ENCODE peak calls at places on chromosome 19, in four cellular contexts. I is IMR-90, U is prostate gland, O is heart left ventricle. W is an unnamed sample.
A peak's percentile ranks its signal among the peaks of the same experiment; 100 is the strongest.

GRCh38 chr19:18985257-18985656 is 44.2 kb upstream of the HOMER3 start:
- DNase-seq in O (peak; percentile 33), U (no peak), I (no peak), W (no peak)

GRCh38 chr19:7869453-7869909 is 4.7 kb downstream of the PRR36 start:
- DNase-seq in I (peak; percentile 28), O (no peak), U (peak; percentile 71), W (peak; percentile 89)

GRCh38 chr19:29504454-29504853 is 21.3 kb upstream of the VSTM2B start:
- DNase-seq in U (no peak), I (no peak), O (no peak), W (no peak)

GRCh38 chr19:49591731-49592485 is 926 bp downstream of the PRR12 start:
- DNase-seq in O (peak; percentile 56), U (no peak), I (peak; percentile 26), W (peak; percentile 80)

GRCh38 chr19:2602391-2603181 is 99.9 kb downstream of the GNG7 start:
- DNase-seq in I (peak; percentile 81), U (peak; percentile 90), O (peak; percentile 82), W (no peak)

GRCh38 chr19:2371656-2372055 is 11.6 kb downstream of the TMPRSS9 start:
- DNase-seq in U (no peak), O (no peak), I (peak; percentile 60), W (no peak)

GRCh38 chr19:14786421-14786851 is 8.1 kb upstream of the ADGRE2 start:
- DNase-seq in I (no peak), U (peak; percentile 14), O (peak; percentile 28), W (peak; percentile 45)

GRCh38 chr19:46080561-46080960 is 39.8 kb upstream of the IGFL4 start:
- DNase-seq in O (no peak), I (peak; percentile 92), U (no peak), W (no peak)

GRCh38 chr19:46783670-46784069 is 4.7 kb downstream of the SLC1A5 start:
- DNase-seq in O (no peak), I (no peak), U (no peak), W (peak; percentile 21)

GRCh38 chr19:32313866-32314265 is 31.5 kb upstream of the ZNF507 start:
- DNase-seq in O (no peak), U (no peak), I (no peak), W (no peak)

GRCh38 chr19:3970313-3970807 is 539 bp downstream of the DAPK3 start:
- DNase-seq in I (no peak), O (no peak), U (no peak), W (no peak)

GRCh38 chr19:39607021-39607420 is 4.7 kb downstream of the LGALS13 start:
- DNase-seq in U (no peak), O (no peak), I (no peak), W (no peak)

GRCh38 chr19:17680235-17680722 is 7.9 kb downstream of the UNC13A start:
- DNase-seq in U (no peak), O (peak; percentile 86), I (peak; percentile 62), W (no peak)

GRCh38 chr19:15836345-15836594 is 20.8 kb upstream of the OR10H1 start:
- DNase-seq in I (peak; percentile 8), U (peak; percentile 25), O (no peak), W (no peak)

GRCh38 chr19:45637890-45638667 is 1.1 kb downstream of the EML2 start:
- DNase-seq in I (peak; percentile 48), U (peak; percentile 41), O (no peak), W (no peak)

GRCh38 chr19:13839193-13839937 is 37.6 kb upstream of the NANOS3 start:
- DNase-seq in U (peak; percentile 77), I (peak; percentile 84), O (peak; percentile 90), W (peak; percentile 88)

GRCh38 chr19:4524808-4525562 is 6.7 kb upstream of the PLIN4 start:
- DNase-seq in O (peak; percentile 47), I (no peak), U (no peak), W (peak; percentile 84)

GRCh38 chr19:30525383-30525782 is 153.2 kb downstream of the ZNF536 start:
- DNase-seq in O (no peak), U (no peak), I (no peak), W (no peak)

GRCh38 chr19:49073514-49074378 is 1.2 kb upstream of the KCNA7 start:
- DNase-seq in I (no peak), O (no peak), U (no peak), W (no peak)

GRCh38 chr19:4448147-4448985 is 9.2 kb downstream of the UBXN6 start:
- DNase-seq in O (no peak), U (no peak), I (no peak), W (no peak)

GRCh38 chr19:16366433-16367268 is 42.0 kb downstream of the KLF2 start:
- DNase-seq in O (no peak), U (no peak), I (no peak), W (no peak)

GRCh38 chr19:43595999-43596841 is at the start of the genes IRGQ and ZNF576:
- DNase-seq in O (peak; percentile 100), I (peak; percentile 99), U (peak; percentile 100), W (peak; percentile 100)
- TF ChIP-seq POLR2A in O (no peak), I (peak; percentile 78), U (peak; percentile 96), W (peak; percentile 63)

GRCh38 chr19:11530432-11530831 is 1.5 kb upstream of the ECSIT start:
- DNase-seq in O (peak; percentile 77), U (peak; percentile 46), I (peak; percentile 78), W (peak; percentile 89)

GRCh38 chr19:11534538-11534937 is 4.1 kb upstream of the CNN1 start:
- DNase-seq in I (no peak), U (no peak), O (no peak), W (no peak)

GRCh38 chr19:11528551-11529341 is at the start of gene ECSIT:
- DNase-seq in U (peak; percentile 95), I (peak; percentile 98), O (peak; percentile 97), W (peak; percentile 97)
- TF ChIP-seq POLR2A in U (peak; percentile 35), I (peak; percentile 57), O (no peak), W (peak; percentile 55)

GRCh38 chr19:37931941-37932655 is 25.1 kb downstream of the SIPA1L3 start:
- DNase-seq in O (peak; percentile 26), I (peak; percentile 78), U (peak; percentile 91), W (no peak)
- TF ChIP-seq POLR2A in O (no peak), I (no peak), U (no peak), W (no peak)

GRCh38 chr19:38384209-38385027 is 3.4 kb downstream of the GGN start:
- DNase-seq in U (no peak), I (no peak), O (no peak), W (no peak)
- TF ChIP-seq POLR2A in U (no peak), I (no peak), O (no peak), W (peak; percentile 25)

DNA sequence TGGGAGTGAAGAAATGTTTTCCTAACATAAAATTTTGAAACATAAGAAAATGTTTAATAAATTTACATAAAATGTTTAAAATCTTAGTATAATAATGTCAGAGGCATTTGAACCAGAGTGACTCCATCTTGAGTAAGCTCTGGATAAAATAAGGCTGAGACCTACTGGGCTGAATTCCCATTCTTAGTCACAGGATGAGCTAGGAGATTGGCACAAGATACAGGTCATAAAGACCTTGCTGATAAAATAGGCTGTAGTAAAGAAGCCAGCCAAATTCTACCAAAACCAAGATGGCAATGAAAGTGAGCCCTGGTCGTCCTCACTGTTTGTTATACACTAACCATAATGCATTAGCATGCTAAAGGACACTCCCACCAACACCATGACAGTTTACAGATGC is 1184.1 kb downstream of the UQCRFS1 start:
- DNase-seq in U (no peak), O (no peak), I (no peak), W (no peak)
- TF ChIP-seq POLR2A in U (no peak), O (no peak), I (no peak), W (no peak)

GRCh38 chr19:41530184-41530534 is 45.8 kb upstream of the CEACAM21 start:
- DNase-seq in O (no peak), I (no peak), U (no peak), W (no peak)

GRCh38 chr19:41532526-41532925 is 43.4 kb upstream of the CEACAM21 start:
- DNase-seq in O (no peak), U (no peak), I (no peak), W (no peak)

GRCh38 chr19:41533691-41534090 is 42.3 kb upstream of the CEACAM21 start:
- DNase-seq in U (no peak), O (no peak), I (no peak), W (no peak)

GRCh38 chr19:41530761-41531301 is 45.1 kb upstream of the CEACAM21 start:
- DNase-seq in I (no peak), U (peak; percentile 43), O (no peak), W (no peak)

DNA sequence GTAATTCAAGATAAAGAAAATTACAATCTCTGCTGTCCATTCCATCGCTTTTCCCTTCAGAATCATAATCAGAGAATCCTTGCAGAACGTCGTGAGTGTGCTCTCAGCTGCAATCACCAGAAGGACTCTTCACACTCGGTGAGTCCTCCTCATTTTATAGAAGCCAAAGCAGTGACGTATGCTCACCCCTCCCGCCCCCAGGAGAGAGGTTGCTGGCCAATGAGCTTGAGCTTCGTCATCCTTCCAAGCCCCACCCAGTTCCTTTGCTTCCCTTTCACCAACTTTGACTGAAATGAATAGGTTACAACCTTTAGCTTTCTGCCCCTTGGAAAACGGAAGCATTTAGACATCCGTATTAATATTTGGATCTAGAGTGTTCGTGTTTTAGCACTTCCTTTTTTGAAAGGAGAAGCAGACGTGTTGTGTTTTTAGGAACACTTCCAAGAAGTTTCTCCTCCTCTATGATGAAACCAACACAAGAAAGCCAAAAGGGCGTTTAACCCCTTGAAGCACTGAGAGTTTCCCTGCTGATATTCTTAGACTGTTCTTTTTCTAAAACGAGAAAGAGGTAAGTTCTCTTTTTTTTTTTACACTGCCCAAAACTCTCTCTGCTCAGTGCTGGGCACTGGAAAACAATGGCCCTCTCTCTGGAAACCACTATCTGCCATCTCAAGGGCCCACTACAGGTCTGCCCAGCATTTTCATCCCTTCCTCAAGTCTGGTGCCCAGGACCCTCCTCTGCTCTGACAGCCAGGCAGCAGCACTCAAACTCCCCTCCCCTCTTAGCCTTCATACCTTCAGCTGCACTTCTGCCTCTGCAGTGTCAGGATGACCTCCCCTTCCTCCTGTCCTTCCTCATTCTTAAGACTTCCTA is 44.3 kb upstream of the CEACAM21 start:
- DNase-seq in U (peak; percentile 55), I (peak; percentile 31), O (peak; percentile 87), W (peak; percentile 66)
- TF ChIP-seq POLR2A in U (peak; percentile 53), I (no peak), O (no peak), W (peak; percentile 65)

GRCh38 chr19:5677156-5677555 is 3.2 kb downstream of the MICOS13 start:
- DNase-seq in U (no peak), O (no peak), I (no peak), W (no peak)
- TF ChIP-seq POLR2A in U (no peak), O (no peak), I (no peak), W (no peak)

GRCh38 chr19:38251564-38252051 is 4.6 kb downstream of the PPP1R14A start:
- DNase-seq in I (no peak), O (peak; percentile 85), U (peak; percentile 44), W (no peak)
- TF ChIP-seq POLR2A in I (no peak), O (no peak), U (no peak), W (no peak)

GRCh38 chr19:33752018-33752790 is 44.5 kb upstream of the KCTD15 start:
- DNase-seq in I (no peak), U (no peak), O (no peak), W (no peak)
- TF ChIP-seq POLR2A in I (no peak), U (no peak), O (no peak), W (no peak)

W was measured in erythroblast.